ENCODE peak calls at places on chromosomes 6 and 20, in eight cellular contexts. N is cardiac fibroblast, A is OCI-LY7, K is transverse colon, S is SJSA1, U is fibroblast of lung, H is IMR-90, Y is heart right ventricle. W is an unnamed sample.

GRCh38 chr6:8556370-8557018 is 121.1 kb upstream of the SLC35B3 start:
- DNase-seq in K (no peak), H (peak), Y (no peak), N (no peak), A (no peak), S (no peak), U (peak), W (peak)

GRCh38 chr6:135088818-135089809 is 34.5 kb upstream of the HBS1L start:
- DNase-seq in U (peak), N (peak), K (no peak), A (peak), Y (no peak), S (no peak), H (peak), W (peak)

GRCh38 chr6:35486005-35486925 is 10.6 kb downstream of the TEAD3 start:
- DNase-seq in A (no peak), H (no peak), U (no peak), K (peak), S (no peak), N (peak), Y (no peak), W (peak)

GRCh38 chr6:44481765-44482164 is 94.3 kb downstream of the CDC5L start:
- DNase-seq in Y (no peak), S (no peak), K (no peak), U (no peak), N (no peak), H (no peak), A (no peak), W (no peak)

GRCh38 chr6:31197559-31198305 is 27.2 kb upstream of the POU5F1 start:
- DNase-seq in N (peak), H (peak), Y (peak), U (peak), A (peak), K (peak), S (peak), W (peak)

GRCh38 chr6:134908906-134909516 is 40.9 kb downstream of the ALDH8A1 start:
- DNase-seq in H (peak), A (no peak), U (peak), K (peak), N (peak), Y (peak), S (peak), W (peak)

GRCh38 chr20:61030130-61030529 is 221.9 kb upstream of the CDH4 start:
- DNase-seq in Y (no peak), N (no peak), H (no peak), A (no peak), U (no peak), K (no peak), S (peak), W (no peak)

GRCh38 chr20:31827059-31827458 is 7.9 kb downstream of the MYLK2 start:
- DNase-seq in H (no peak), K (no peak), N (no peak), U (no peak), S (no peak), Y (no peak), A (no peak), W (no peak)

GRCh38 chr20:24763386-24764026 is 185.6 kb upstream of the CST7 start:
- DNase-seq in N (no peak), S (peak), A (no peak), K (no peak), H (no peak), U (no peak), Y (no peak), W (no peak)

GRCh38 chr6:98117072-98117471 is 717.3 kb upstream of the POU3F2 start:
- DNase-seq in S (no peak), A (no peak), U (no peak), N (no peak), K (no peak), H (no peak), Y (no peak), W (no peak)

GRCh38 chr20:325043-325888 is at the start of gene SOX12:
- DNase-seq in Y (peak), S (peak), K (peak), A (peak), H (peak), U (peak), N (peak), W (peak)

GRCh38 chr6:135299256-135299655 is 118.1 kb downstream of the MYB start:
- DNase-seq in H (peak), N (peak), K (no peak), Y (no peak), U (no peak), A (no peak), S (no peak), W (peak)

GRCh38 chr20:25300496-25301170 is 52.7 kb downstream of the PYGB start:
- DNase-seq in H (peak), U (no peak), K (no peak), N (peak), S (no peak), A (no peak), Y (no peak), W (peak)

GRCh38 chr20:34532320-34532719 is 16.1 kb downstream of the DYNLRB1 start:
- DNase-seq in A (no peak), U (no peak), S (peak), Y (no peak), N (no peak), K (no peak), H (no peak), W (no peak)

GRCh38 chr6:168886964-168887363 is 366.7 kb downstream of the THBS2 start:
- DNase-seq in N (no peak), U (no peak), Y (no peak), K (no peak), H (no peak), A (no peak), S (no peak), W (no peak)

GRCh38 chr6:168888102-168888501 is 365.5 kb downstream of the THBS2 start:
- DNase-seq in A (no peak), U (no peak), Y (no peak), K (no peak), N (no peak), H (no peak), S (no peak), W (no peak)

GRCh38 chr6:168888786-168889345 is 364.8 kb downstream of the THBS2 start:
- DNase-seq in U (no peak), N (no peak), K (no peak), A (no peak), Y (no peak), S (no peak), H (no peak), W (no peak)

GRCh38 chr6:168886306-168886854 is 367.3 kb downstream of the THBS2 start:
- DNase-seq in A (no peak), Y (no peak), N (no peak), H (no peak), U (no peak), S (no peak), K (no peak), W (no peak)

DNA sequence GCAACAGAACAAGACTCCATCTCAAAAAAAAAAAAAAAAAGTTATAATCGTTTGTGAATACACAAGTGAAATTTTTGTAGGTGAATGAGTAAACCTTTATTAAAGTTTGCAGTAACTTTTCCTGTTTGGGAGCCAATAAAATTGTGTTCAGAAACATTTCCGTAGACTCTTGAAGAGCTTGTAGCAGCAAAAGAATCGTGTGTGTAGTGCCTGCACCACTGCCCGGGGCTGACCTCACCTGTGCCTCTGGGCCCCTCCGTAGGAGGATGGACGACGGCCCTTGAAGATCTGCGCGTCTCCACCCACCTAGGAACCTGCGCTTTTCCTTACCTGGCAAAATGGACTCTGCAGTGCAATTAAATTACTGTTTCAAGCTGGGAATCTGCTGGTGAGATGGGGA is 366.0 kb downstream of the THBS2 start:
- DNase-seq in U (no peak), A (no peak), S (no peak), N (no peak), H (no peak), Y (no peak), K (no peak), W (no peak)
- H3K4me3 ChIP-seq in U (no peak), A (no peak), S (no peak), N (no peak), H (no peak), Y (no peak), K (no peak), W (no peak)

GRCh38 chr20:53867741-53868351 is 202.5 kb downstream of the BCAS1 start:
- DNase-seq in Y (no peak), S (no peak), H (no peak), N (no peak), K (no peak), A (peak), U (no peak), W (no peak)

GRCh38 chr20:53870426-53871199 is 199.8 kb downstream of the BCAS1 start:
- DNase-seq in K (no peak), Y (no peak), H (no peak), U (no peak), A (peak), N (no peak), S (no peak), W (no peak)

GRCh38 chr20:53869466-53870258 is 200.7 kb downstream of the BCAS1 start:
- DNase-seq in A (peak), K (peak), S (peak), Y (peak), N (peak), U (peak), H (peak), W (peak)

GRCh38 chr20:53866787-53867740 is 203.3 kb downstream of the BCAS1 start:
- DNase-seq in A (peak), N (no peak), S (no peak), U (no peak), H (no peak), Y (no peak), K (no peak), W (peak)

DNA sequence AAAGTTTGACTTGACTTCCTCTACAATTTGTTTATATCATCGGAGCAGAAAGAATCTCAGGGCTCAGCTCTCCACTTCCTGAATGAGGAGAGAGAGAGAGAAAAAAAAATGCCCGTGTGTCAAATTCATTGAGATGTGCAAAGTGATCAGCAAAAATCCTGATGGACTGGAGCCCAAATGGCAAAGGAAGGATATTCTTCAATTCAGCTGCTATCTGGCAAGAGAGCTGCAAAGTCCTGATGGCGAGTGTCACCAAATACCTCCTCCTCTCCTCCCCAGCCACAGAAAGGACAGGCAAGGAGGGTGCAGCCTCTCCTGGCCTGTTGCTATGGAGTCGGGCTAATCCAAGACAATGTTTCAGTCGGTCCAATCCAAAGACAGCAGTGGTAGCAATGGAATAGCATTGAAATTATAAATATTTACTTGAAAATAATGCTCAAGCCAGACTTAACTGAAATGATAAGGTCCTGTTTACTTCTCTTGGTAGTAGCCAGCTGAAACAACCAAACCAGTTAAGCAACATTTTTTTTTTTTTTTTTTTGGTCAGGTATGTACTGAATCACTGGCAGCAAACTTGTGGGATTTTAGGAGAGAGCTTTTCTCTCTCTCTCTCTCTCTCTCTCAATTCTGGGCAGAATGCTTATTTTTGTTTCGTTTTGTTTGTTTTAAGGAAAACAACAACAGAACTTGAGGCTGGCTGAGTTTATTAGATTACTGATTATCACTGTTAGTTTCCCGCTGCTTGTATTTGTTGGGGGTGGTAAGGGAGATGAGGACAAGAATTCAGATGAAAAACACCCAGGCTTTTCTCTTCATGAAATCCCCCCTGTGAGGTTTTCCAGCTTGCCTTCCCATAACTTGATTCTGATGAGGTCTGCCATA is 204.2 kb downstream of the BCAS1 start:
- DNase-seq in U (peak), Y (peak), N (peak), S (peak), A (peak), H (peak), K (peak), W (peak)
- H3K4me3 ChIP-seq in U (no peak), Y (peak), N (peak), S (no peak), A (peak), H (peak), K (no peak), W (peak)

DNA sequence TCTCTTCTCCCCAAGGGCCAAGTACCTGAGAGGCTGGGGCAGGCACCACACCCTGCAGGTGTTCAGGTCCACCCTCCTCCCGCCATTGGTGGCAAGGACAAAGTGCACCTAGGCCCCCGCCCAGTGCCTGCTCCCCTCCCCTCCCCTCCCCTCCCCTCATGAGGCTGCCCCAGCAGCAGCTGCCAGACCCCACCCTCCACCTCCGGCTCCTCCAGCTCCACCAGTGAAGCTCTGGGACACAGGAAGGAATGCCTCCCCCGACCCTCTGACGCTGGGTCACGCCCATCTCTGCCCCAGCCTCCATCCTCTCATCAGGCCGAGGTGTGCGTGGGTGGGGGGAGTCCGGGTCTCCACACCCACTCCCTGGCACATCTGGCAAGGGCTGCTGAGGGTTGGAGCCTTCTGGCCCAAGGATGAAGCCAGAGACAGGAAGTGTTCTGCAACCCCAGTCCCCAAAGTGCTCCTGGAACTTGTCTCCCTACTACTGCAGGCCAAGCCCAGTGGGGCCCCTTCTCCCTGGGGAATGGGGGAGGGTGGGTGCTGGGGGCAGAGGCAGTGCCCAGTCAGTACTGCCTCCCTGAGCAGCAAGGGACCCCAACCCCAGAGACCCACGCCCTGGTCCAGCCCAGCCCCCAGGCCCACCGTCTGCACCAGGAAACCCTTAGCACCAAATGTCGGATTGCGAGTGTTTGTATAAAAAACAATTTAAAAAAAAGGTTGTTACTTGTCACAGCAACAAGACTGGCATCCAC is 1.6 kb upstream of the UCKL1 start:
- DNase-seq in K (peak), H (peak), N (peak), Y (no peak), U (no peak), A (peak), S (no peak), W (peak)
- H3K4me3 ChIP-seq in K (peak), H (no peak), N (no peak), Y (no peak), U (no peak), A (peak), S (no peak), W (no peak)

GRCh38 chr20:48822178-48822577 is 5.6 kb downstream of the PREX1 start:
- DNase-seq in H (no peak), Y (no peak), U (no peak), N (no peak), S (no peak), K (no peak), A (no peak), W (no peak)
- H3K4me3 ChIP-seq in H (no peak), Y (peak), U (no peak), N (no peak), S (no peak), K (no peak), A (peak), W (no peak)

DNA sequence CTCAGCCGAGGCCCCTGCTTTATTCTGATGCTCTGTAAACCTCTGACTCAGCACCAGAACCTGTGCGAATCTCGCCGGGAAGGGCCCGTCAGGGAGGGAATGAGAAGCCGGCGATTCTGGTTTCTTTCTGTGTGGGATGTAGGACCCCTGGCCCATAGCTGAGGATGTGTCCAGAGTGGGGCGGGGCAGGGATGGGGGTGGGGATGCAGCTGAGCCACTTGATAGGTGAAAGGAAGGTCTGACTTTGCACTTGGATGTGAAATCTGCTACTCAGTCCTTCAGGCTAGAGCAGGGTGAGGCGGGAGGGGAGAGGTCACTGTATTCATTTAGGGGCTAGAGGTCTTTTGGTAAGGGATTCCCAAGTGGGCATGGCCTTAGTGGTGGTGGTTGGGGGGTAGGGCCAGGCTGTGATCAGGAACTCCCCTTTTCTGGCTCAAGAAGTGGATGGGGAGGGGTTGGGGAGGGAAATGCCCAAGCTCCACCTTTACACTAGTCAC is 2.3 kb downstream of the TOX2 start:
- DNase-seq in S (peak), N (no peak), A (no peak), Y (no peak), K (no peak), U (peak), H (peak), W (no peak)
- H3K4me3 ChIP-seq in S (peak), N (peak), A (no peak), Y (peak), K (no peak), U (peak), H (peak), W (peak)

DNA sequence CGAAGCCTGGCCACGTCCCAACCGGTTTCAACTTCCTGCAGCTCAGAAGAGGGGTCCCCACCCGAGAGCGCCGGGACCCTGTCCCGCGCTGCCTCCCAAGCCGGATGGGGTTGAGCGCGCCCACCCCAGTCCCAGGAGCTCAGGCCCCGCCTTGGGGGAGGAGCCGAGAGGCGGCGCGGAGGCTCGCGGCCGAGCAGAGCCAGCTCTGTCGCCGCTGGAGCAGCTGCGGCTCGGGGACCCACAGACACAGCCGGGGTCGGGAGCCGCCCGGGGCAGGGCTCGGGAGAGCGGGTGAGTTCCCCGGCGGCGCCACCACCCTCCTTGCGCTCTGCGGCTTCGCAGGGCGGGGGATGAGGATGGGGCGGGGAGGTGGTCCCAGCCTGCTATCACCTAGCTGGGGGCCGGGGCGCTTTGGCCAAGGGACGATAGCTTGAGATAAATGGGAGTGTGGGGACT is at the start of gene PPP1R16B:
- DNase-seq in S (no peak), K (peak), U (no peak), Y (peak), H (no peak), A (peak), N (no peak), W (no peak)
- H3K4me3 ChIP-seq in S (no peak), K (peak), U (no peak), Y (peak), H (no peak), A (peak), N (peak), W (peak)

DNA sequence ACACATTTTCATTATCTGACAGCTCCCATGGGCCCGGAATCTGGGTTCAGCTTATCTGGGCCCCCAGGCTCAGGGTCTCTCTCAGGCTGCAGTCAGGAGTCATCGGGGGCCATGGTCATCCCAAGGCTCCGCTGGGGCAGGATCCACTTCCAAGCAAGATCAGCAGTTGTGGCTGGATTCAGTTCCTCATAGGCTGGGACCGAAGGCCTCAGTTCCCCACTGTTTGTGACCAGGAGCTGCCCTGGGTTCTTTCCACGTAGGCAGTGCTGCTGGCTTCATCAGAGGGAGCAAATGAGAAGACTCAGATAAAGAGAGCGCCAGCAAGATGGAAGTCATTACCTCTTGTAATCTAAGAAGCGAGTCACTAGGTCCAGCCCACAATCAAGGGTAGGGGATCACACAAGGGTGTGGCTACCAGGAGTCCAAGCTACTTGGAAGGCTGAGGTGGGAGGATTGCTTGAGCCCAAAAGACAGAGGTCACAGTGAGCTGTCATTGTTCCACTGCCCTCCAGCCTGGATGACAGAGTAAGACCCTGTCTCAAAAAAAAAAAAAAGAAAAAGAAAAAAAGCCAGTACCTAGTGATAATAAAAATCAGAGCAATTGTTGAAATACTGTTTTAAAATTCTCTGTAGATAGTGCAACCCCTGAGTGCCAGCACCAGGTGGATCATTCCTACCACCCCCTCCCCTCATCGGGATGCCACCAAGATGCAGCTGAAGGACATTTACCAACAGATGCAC is 162.7 kb downstream of the NFATC2 start:
- DNase-seq in U (no peak), H (no peak), Y (no peak), A (no peak), N (no peak), S (no peak), K (no peak), W (no peak)
- H3K4me3 ChIP-seq in U (no peak), H (no peak), Y (no peak), A (peak), N (no peak), S (no peak), K (no peak), W (no peak)